ENCODE peak calls at places on chromosomes 7 and 10, in eight cellular contexts. One of them, this sample, is unnamed.

GRCh38 chr7:87218941-87219544 is 489 bp downstream of the TMEM243 start:
- DNase-seq in left ventricle myocardium inferior: peak
- DNase-seq in GM18507: peak
- DNase-seq in NB4: peak
- DNase-seq in left cardiac atrium: peak
- DNase-seq in kidney tubule cell: peak
- DNase-seq in GM12891: peak
- DNase-seq in fibroblast of mammary gland: peak
- DNase-seq in this sample: peak

GRCh38 chr10:96922978-96923948 is 91.2 kb downstream of the LCOR start:
- DNase-seq in left ventricle myocardium inferior: no peak
- DNase-seq in GM18507: no peak
- DNase-seq in NB4: no peak
- DNase-seq in left cardiac atrium: no peak
- DNase-seq in kidney tubule cell: no peak
- DNase-seq in GM12891: no peak
- DNase-seq in fibroblast of mammary gland: no peak
- DNase-seq in this sample: no peak

GRCh38 chr7:1848013-1848640 is 178.1 kb downstream of the ELFN1 start:
- DNase-seq in left ventricle myocardium inferior: peak
- DNase-seq in GM18507: no peak
- DNase-seq in NB4: no peak
- DNase-seq in left cardiac atrium: peak
- DNase-seq in kidney tubule cell: no peak
- DNase-seq in GM12891: no peak
- DNase-seq in fibroblast of mammary gland: no peak
- DNase-seq in this sample: no peak

GRCh38 chr7:128167316-128167691 is 73.8 kb upstream of the LEP start:
- DNase-seq in left ventricle myocardium inferior: no peak
- DNase-seq in GM18507: no peak
- DNase-seq in NB4: peak
- DNase-seq in left cardiac atrium: no peak
- DNase-seq in kidney tubule cell: peak
- DNase-seq in GM12891: peak
- DNase-seq in fibroblast of mammary gland: peak
- DNase-seq in this sample: peak

GRCh38 chr7:68306692-68307107 is 1291.6 kb upstream of the AUTS2 start:
- DNase-seq in left ventricle myocardium inferior: no peak
- DNase-seq in GM18507: no peak
- DNase-seq in NB4: no peak
- DNase-seq in left cardiac atrium: no peak
- DNase-seq in kidney tubule cell: no peak
- DNase-seq in GM12891: no peak
- DNase-seq in fibroblast of mammary gland: no peak
- DNase-seq in this sample: no peak

GRCh38 chr7:1348836-1349335 is 110.4 kb downstream of the MICALL2 start:
- DNase-seq in left ventricle myocardium inferior: no peak
- DNase-seq in GM18507: no peak
- DNase-seq in NB4: no peak
- DNase-seq in left cardiac atrium: no peak
- DNase-seq in kidney tubule cell: no peak
- DNase-seq in GM12891: no peak
- DNase-seq in fibroblast of mammary gland: no peak
- DNase-seq in this sample: no peak

GRCh38 chr10:11320809-11321520 is 290.5 kb downstream of the USP6NL start:
- DNase-seq in left ventricle myocardium inferior: no peak
- DNase-seq in GM18507: no peak
- DNase-seq in NB4: no peak
- DNase-seq in left cardiac atrium: no peak
- DNase-seq in kidney tubule cell: no peak
- DNase-seq in GM12891: no peak
- DNase-seq in fibroblast of mammary gland: no peak
- DNase-seq in this sample: no peak

GRCh38 chr7:22997871-22998515 is 15.9 kb downstream of the HYCC1 start:
- DNase-seq in left ventricle myocardium inferior: no peak
- DNase-seq in GM18507: no peak
- DNase-seq in NB4: no peak
- DNase-seq in left cardiac atrium: no peak
- DNase-seq in kidney tubule cell: no peak
- DNase-seq in GM12891: no peak
- DNase-seq in fibroblast of mammary gland: no peak
- DNase-seq in this sample: peak

GRCh38 chr10:24463683-24464426 is 254.9 kb downstream of the KIAA1217 start:
- DNase-seq in left ventricle myocardium inferior: no peak
- DNase-seq in GM18507: no peak
- DNase-seq in NB4: peak
- DNase-seq in left cardiac atrium: no peak
- DNase-seq in kidney tubule cell: peak
- DNase-seq in GM12891: no peak
- DNase-seq in fibroblast of mammary gland: peak
- DNase-seq in this sample: peak

GRCh38 chr10:30510932-30511700 is 77.1 kb downstream of the MAP3K8 start:
- DNase-seq in left ventricle myocardium inferior: no peak
- DNase-seq in GM18507: no peak
- DNase-seq in NB4: no peak
- DNase-seq in left cardiac atrium: no peak
- DNase-seq in kidney tubule cell: no peak
- DNase-seq in GM12891: no peak
- DNase-seq in fibroblast of mammary gland: no peak
- DNase-seq in this sample: no peak

GRCh38 chr10:62814901-62815372 is 1.2 kb downstream of the EGR2 start:
- DNase-seq in left ventricle myocardium inferior: no peak
- DNase-seq in GM18507: no peak
- DNase-seq in NB4: no peak
- DNase-seq in left cardiac atrium: no peak
- DNase-seq in kidney tubule cell: no peak
- DNase-seq in GM12891: no peak
- DNase-seq in fibroblast of mammary gland: no peak
- DNase-seq in this sample: no peak

GRCh38 chr10:77922551-77923179 is 3.9 kb downstream of the DLG5 start:
- DNase-seq in left ventricle myocardium inferior: no peak
- DNase-seq in GM18507: no peak
- DNase-seq in NB4: no peak
- DNase-seq in left cardiac atrium: no peak
- DNase-seq in kidney tubule cell: no peak
- DNase-seq in GM12891: no peak
- DNase-seq in fibroblast of mammary gland: no peak
- DNase-seq in this sample: no peak

GRCh38 chr10:86035791-86036543 is 330.6 kb downstream of the GRID1 start:
- DNase-seq in left ventricle myocardium inferior: no peak
- DNase-seq in GM18507: no peak
- DNase-seq in NB4: no peak
- DNase-seq in left cardiac atrium: no peak
- DNase-seq in kidney tubule cell: no peak
- DNase-seq in GM12891: no peak
- DNase-seq in fibroblast of mammary gland: no peak
- DNase-seq in this sample: no peak

GRCh38 chr10:20276127-20276979 is 460.1 kb downstream of the PLXDC2 start:
- DNase-seq in left ventricle myocardium inferior: no peak
- DNase-seq in GM18507: no peak
- DNase-seq in NB4: no peak
- DNase-seq in left cardiac atrium: no peak
- DNase-seq in kidney tubule cell: peak
- DNase-seq in GM12891: no peak
- DNase-seq in fibroblast of mammary gland: peak
- DNase-seq in this sample: peak

GRCh38 chr10:61486738-61487396 is 33.7 kb upstream of the TMEM26 start:
- DNase-seq in left ventricle myocardium inferior: no peak
- DNase-seq in GM18507: no peak
- DNase-seq in NB4: peak
- DNase-seq in left cardiac atrium: no peak
- DNase-seq in kidney tubule cell: no peak
- DNase-seq in GM12891: no peak
- DNase-seq in fibroblast of mammary gland: peak
- DNase-seq in this sample: peak